ENCODE peak calls at places on chromosomes 12 and 14, in four cellular contexts. T, A, R and C are unnamed samples.

GRCh38 chr14:75609606-75610476 is 31.4 kb downstream of the FLVCR2 start:
- DNase-seq in T (no peak), R (no peak), A (no peak), C (no peak)

GRCh38 chr12:1870086-1870485 is 48.4 kb downstream of the CACNA2D4 start:
- DNase-seq in A (no peak), T (no peak), R (no peak), C (no peak)

GRCh38 chr12:82438356-82438755 is 80.0 kb downstream of the METTL25 start:
- DNase-seq in R (no peak), A (no peak), T (no peak), C (no peak)

GRCh38 chr14:76375484-76375883 is 453 bp upstream of the ESRRB start:
- DNase-seq in A (no peak), T (no peak), R (no peak), C (no peak)

GRCh38 chr12:6201199-6201608 is 1.0 kb downstream of the CD9 start:
- DNase-seq in R (no peak), A (no peak), T (no peak), C (no peak)

GRCh38 chr12:116361404-116362223 is 84.1 kb upstream of the MED13L start:
- DNase-seq in R (no peak), A (no peak), T (peak; percentile 53), C (peak; percentile 64)

GRCh38 chr12:58455146-58455545 is 465.2 kb downstream of the LRIG3 start:
- DNase-seq in A (no peak), T (no peak), R (no peak), C (no peak)

GRCh38 chr14:93051600-93052546 is 63.9 kb downstream of the ITPK1 start:
- DNase-seq in T (no peak), A (no peak), R (no peak), C (no peak)

GRCh38 chr12:59486827-59487226 is 109.0 kb upstream of the SLC16A7 start:
- DNase-seq in R (no peak), A (no peak), T (no peak), C (no peak)

GRCh38 chr14:100067971-100068959 is 3.0 kb downstream of the EVL start:
- DNase-seq in R (peak; percentile 85), T (peak; percentile 75), A (no peak), C (peak; percentile 92)

GRCh38 chr14:36271939-36272907 is 48.2 kb downstream of the MBIP start:
- DNase-seq in T (no peak), A (no peak), R (no peak), C (no peak)

GRCh38 chr12:122998316-122998715 is 17.8 kb downstream of the ARL6IP4 start:
- DNase-seq in T (no peak), R (no peak), A (no peak), C (no peak)

GRCh38 chr14:74324945-74325361 is 22.2 kb upstream of the ABCD4 start:
- DNase-seq in T (peak; percentile 48), A (no peak), R (no peak), C (peak; percentile 23)

GRCh38 chr12:58356794-58357193 is 415.4 kb downstream of the ATP23 start:
- DNase-seq in R (no peak), T (no peak), A (no peak), C (no peak)

GRCh38 chr14:33987565-33988080 is 36.7 kb upstream of the EGLN3 start:
- DNase-seq in T (no peak), R (no peak), A (no peak), C (no peak)

GRCh38 chr14:60736494-60736893 is 1.9 kb downstream of the MNAT1 start:
- DNase-seq in A (no peak), T (no peak), R (no peak), C (no peak)

GRCh38 chr14:73719791-73720190 is 5.6 kb upstream of the PNMA1 start:
- DNase-seq in R (no peak), A (no peak), T (no peak), C (no peak)

GRCh38 chr12:107670999-107671643 is 14.5 kb upstream of the PWP1 start:
- DNase-seq in A (no peak), T (peak; percentile 34), R (peak; percentile 10), C (peak; percentile 65)

GRCh38 chr12:96387981-96388380 is 12.3 kb downstream of the CDK17 start:
- DNase-seq in R (no peak), T (no peak), A (no peak), C (no peak)

GRCh38 chr14:105058521-105059034 is 6.7 kb downstream of the GPR132 start:
- DNase-seq in T (no peak), A (no peak), R (no peak), C (no peak)

GRCh38 chr14:21039585-21040369 is 2.4 kb upstream of the RNASE7 start:
- DNase-seq in R (peak; percentile 16), T (peak; percentile 47), A (no peak), C (peak; percentile 50)

GRCh38 chr12:47837190-47838171 is 17.8 kb upstream of the HDAC7 start:
- DNase-seq in T (peak; percentile 76), A (peak; percentile 33), R (peak; percentile 67), C (peak; percentile 74)

GRCh38 chr14:95727084-95727700 is 13.3 kb upstream of the TCL1A start:
- DNase-seq in R (no peak), T (no peak), A (no peak), C (no peak)

GRCh38 chr12:63916561-63917476 is 72.3 kb downstream of the SRGAP1 start:
- DNase-seq in R (no peak), T (no peak), A (peak; percentile 74), C (no peak)

GRCh38 chr12:64039285-64039871 is 182.7 kb downstream of the KICS2 start:
- DNase-seq in R (no peak), A (no peak), T (no peak), C (no peak)

GRCh38 chr12:4909734-4910501 is at the start of gene KCNA1:
- DNase-seq in R (no peak), A (no peak), T (no peak), C (no peak)

GRCh38 chr12:116423053-116423452 is 136.1 kb upstream of the MAP1LC3B2 start:
- DNase-seq in R (no peak), T (no peak), A (no peak), C (no peak)

GRCh38 chr12:19421503-19422282 is 17.6 kb upstream of the AEBP2 start:
- DNase-seq in R (no peak), T (no peak), A (no peak), C (peak; percentile 24)